ENCODE peak calls at places on chromosome 5, in seven cellular contexts. M, I, C, U, B, Y and A are unnamed samples. For H3K4me1, the result is how much of the 10 kb centered on the place peaks cover.

GRCh38 chr5:78985407-78986223 is 505 bp upstream of the ARSB start:
- DNase-seq in I (peak), M (peak), B (peak), Y (peak), U (peak), C (peak), A (peak)

GRCh38 chr5:100900796-100901731 is 2.0 kb downstream of the ST8SIA4 start:
- DNase-seq in U (peak), I (no peak), M (peak), Y (no peak), B (peak), C (peak), A (peak)

GRCh38 chr5:1297243-1297642 is 2.4 kb upstream of the TERT start:
- DNase-seq in M (no peak), C (no peak), Y (no peak), B (peak), I (no peak), U (peak), A (no peak)

GRCh38 chr5:154356256-154356655 is 89.5 kb upstream of the SAP30L start:
- DNase-seq in I (no peak), Y (no peak), C (no peak), M (no peak), U (no peak), B (no peak), A (no peak)

GRCh38 chr5:40736103-40736875 is 19.5 kb downstream of the TTC33 start:
- DNase-seq in I (no peak), Y (peak), U (no peak), B (no peak), M (no peak), C (no peak), A (no peak)

GRCh38 chr5:91359957-91360609 is 23.0 kb downstream of the ARRDC3 start:
- DNase-seq in M (no peak), C (no peak), U (no peak), Y (no peak), I (no peak), B (no peak), A (no peak)

GRCh38 chr5:33894566-33894965 is 2.8 kb upstream of the ADAMTS12 start:
- DNase-seq in C (no peak), U (no peak), B (no peak), I (no peak), Y (no peak), M (no peak), A (no peak)

GRCh38 chr5:32450952-32451351 is 6.4 kb upstream of the ZFR start:
- DNase-seq in C (no peak), U (no peak), Y (peak), M (no peak), I (no peak), B (no peak), A (no peak)

GRCh38 chr5:138276402-138277054 is 2.1 kb upstream of the GFRA3 start:
- DNase-seq in Y (no peak), U (no peak), I (no peak), M (no peak), C (peak), B (no peak), A (no peak)

GRCh38 chr5:73692166-73692640 is 66.2 kb downstream of the ARHGEF28 start:
- DNase-seq in Y (peak), I (no peak), C (no peak), U (no peak), M (no peak), B (no peak), A (no peak)

GRCh38 chr5:171614511-171614910 is 171.1 kb upstream of the SMIM23 start:
- DNase-seq in Y (no peak), B (no peak), I (no peak), C (no peak), M (no peak), U (no peak), A (no peak)

GRCh38 chr5:30749971-30750370 is 443.5 kb upstream of the CDH6 start:
- DNase-seq in I (no peak), U (no peak), B (no peak), M (no peak), C (no peak), Y (no peak), A (no peak)

GRCh38 chr5:13985736-13986418 is 41.4 kb upstream of the DNAH5 start:
- DNase-seq in B (no peak), C (no peak), M (no peak), Y (peak), I (no peak), U (no peak), A (no peak)

GRCh38 chr5:170302729-170303501 is 5.3 kb upstream of the LCP2 start:
- DNase-seq in U (peak), B (peak), M (peak), C (no peak), Y (no peak), I (peak), A (peak)

GRCh38 chr5:56637321-56637920 is 177.9 kb upstream of the MAP3K1 start:
- DNase-seq in M (no peak), I (no peak), B (no peak), C (no peak), Y (no peak), U (no peak), A (no peak)

GRCh38 chr5:150206076-150206779 is 16.4 kb downstream of the SLC6A7 start:
- DNase-seq in C (no peak), Y (no peak), U (no peak), B (no peak), I (no peak), M (no peak), A (no peak)

GRCh38 chr5:61626639-61627282 is 294.7 kb downstream of the ZSWIM6 start:
- DNase-seq in C (no peak), I (no peak), B (no peak), M (no peak), Y (no peak), U (no peak), A (no peak)

GRCh38 chr5:65562731-65563701 is at the start of the genes CENPK and PPWD1:
- DNase-seq in I (peak), M (peak), C (peak), B (peak), U (peak), Y (peak), A (peak)

GRCh38 chr5:169429044-169429443 is 128.1 kb upstream of the SLIT3 start:
- DNase-seq in I (no peak), U (no peak), Y (no peak), C (no peak), M (no peak), B (no peak), A (no peak)

GRCh38 chr5:2757563-2758311 is 6.3 kb upstream of the IRX2 start:
- DNase-seq in I (no peak), Y (no peak), M (no peak), U (no peak), C (no peak), B (no peak), A (no peak)

GRCh38 chr5:53095222-53095621 is 14.3 kb downstream of the MOCS2 start:
- DNase-seq in M (no peak), C (no peak), U (no peak), I (no peak), Y (no peak), B (no peak), A (no peak)

GRCh38 chr5:180689071-180689694 is 39.8 kb upstream of the FLT4 start:
- DNase-seq in I (no peak), Y (no peak), U (no peak), B (peak), C (no peak), M (no peak), A (no peak)

GRCh38 chr5:180684623-180685161 is 35.3 kb upstream of the FLT4 start:
- DNase-seq in U (no peak), B (no peak), M (no peak), Y (no peak), I (no peak), C (no peak), A (no peak)

GRCh38 chr5:180688326-180689070 is 39.1 kb upstream of the FLT4 start:
- DNase-seq in I (no peak), M (no peak), U (no peak), C (no peak), B (no peak), Y (no peak), A (no peak)

GRCh38 chr5:180682560-180682959 is 33.2 kb upstream of the FLT4 start:
- DNase-seq in Y (no peak), I (no peak), M (no peak), C (no peak), U (no peak), B (no peak), A (no peak)

DNA sequence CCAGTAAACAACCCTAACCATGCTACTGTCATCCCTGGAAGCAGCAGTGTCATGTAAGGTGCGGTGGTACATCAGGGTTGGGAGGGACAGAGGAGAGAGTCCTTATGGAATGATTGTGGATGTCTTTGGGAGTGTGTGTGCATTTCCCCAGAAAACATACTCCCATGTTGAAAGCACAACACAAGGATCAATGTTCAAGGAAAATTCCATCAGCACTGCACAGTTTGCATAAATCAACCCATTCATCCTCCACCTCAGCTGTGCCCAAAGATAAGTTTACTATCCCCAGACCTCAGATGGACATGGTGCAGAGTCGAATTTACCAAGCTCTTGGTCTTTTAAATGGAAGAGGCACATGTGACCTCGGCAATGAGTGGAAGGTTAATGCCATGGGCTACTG is 34.1 kb upstream of the FLT4 start:
- DNase-seq in U (no peak), I (no peak), B (no peak), M (no peak), C (no peak), Y (no peak), A (no peak)
- H3K4me1 ChIP-seq in U (under half), I (under half), B (under half), M (under half), C (under half), Y (under half), A (under half)

GRCh38 chr5:135377751-135378680 is 21.0 kb downstream of the MACROH2A1 start:
- DNase-seq in I (no peak), M (no peak), U (no peak), Y (no peak), B (no peak), C (no peak), A (no peak)
- H3K4me1 ChIP-seq in I (under half), M (under half), U (half or more), Y (under half), B (under half), C (under half), A (under half)

GRCh38 chr5:156391139-156391538 is 64.2 kb downstream of the SGCD start:
- DNase-seq in U (no peak), I (no peak), C (no peak), Y (no peak), B (no peak), M (no peak), A (no peak)

GRCh38 chr5:156393980-156394379 is 67.0 kb downstream of the SGCD start:
- DNase-seq in C (no peak), M (no peak), I (no peak), Y (no peak), U (no peak), B (no peak), A (no peak)

GRCh38 chr5:156396830-156397081 is 69.8 kb downstream of the SGCD start:
- DNase-seq in Y (no peak), I (no peak), B (no peak), M (no peak), C (no peak), U (no peak), A (no peak)

GRCh38 chr5:156396063-156396829 is 69.3 kb downstream of the SGCD start:
- DNase-seq in Y (no peak), C (no peak), U (no peak), M (no peak), B (no peak), I (no peak), A (no peak)

DNA sequence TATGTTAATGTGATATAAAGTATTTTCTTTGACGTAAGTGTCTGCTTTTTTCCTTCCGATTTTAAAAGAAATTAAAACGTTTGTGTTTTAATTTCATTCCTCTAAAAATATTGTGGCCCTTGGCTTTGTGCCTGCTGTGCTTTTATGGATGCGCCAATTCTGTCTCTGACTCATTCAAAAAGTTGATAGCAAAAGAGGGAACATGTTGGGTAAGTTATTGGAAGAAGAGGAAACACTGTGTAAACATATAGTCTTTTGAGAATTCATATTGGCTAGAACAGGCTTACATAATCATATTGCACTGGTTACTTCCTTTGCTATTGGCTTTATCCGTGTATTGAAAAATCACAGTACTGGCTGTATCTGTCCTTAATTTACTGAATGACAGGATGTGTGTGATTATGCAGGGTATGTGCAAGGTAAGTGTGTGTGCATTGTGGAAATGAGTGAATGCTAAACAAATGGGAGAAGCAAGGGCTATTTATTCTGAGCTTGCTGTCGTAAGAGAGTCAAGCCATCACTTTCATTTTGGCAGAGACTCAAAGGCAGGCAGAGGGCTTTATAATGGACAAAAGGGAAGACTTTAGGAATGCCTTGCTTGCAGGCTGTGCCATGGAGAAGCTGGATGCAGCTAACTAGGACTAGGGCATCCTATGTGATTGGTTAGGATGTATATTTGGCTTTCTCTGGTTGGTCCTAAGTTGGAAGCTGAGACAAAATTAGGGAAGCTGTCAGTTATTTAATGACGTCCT is 67.9 kb downstream of the SGCD start:
- DNase-seq in B (no peak), U (no peak), I (no peak), M (no peak), Y (no peak), C (no peak), A (no peak)
- H3K4me1 ChIP-seq in B (under half), U (under half), I (under half), M (under half), Y (under half), C (under half), A (under half)

DNA sequence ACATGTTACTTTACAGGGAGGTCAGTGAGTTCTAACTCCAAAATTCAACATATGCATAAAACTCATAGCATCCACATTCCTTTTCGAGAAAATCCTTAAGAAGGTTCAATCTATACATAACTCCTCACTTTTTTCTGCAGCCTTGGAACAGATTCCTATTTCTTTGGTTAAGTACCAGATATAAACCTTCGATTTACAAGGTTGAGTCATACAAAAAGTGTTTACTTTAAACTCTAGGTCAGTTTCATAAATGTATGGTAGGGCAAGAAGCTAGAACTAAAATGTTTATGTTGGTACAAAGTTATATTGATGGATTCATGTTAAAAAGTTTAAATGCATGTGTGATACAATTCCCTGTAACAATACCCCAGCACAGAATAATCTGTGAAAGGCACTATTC is 19.4 kb downstream of the CDKN2AIPNL start:
- DNase-seq in Y (no peak), U (no peak), I (no peak), M (no peak), B (no peak), C (no peak), A (no peak)
- H3K4me1 ChIP-seq in Y (under half), U (under half), I (under half), M (under half), B (under half), C (under half), A (under half)

GRCh38 chr5:147484708-147485020 is 25.2 kb downstream of the DPYSL3 start:
- DNase-seq in I (no peak), C (no peak), U (no peak), B (no peak), Y (no peak), M (no peak), A (no peak)
- H3K4me1 ChIP-seq in I (under half), C (under half), U (under half), B (under half), Y (under half), M (under half), A (under half)

DNA sequence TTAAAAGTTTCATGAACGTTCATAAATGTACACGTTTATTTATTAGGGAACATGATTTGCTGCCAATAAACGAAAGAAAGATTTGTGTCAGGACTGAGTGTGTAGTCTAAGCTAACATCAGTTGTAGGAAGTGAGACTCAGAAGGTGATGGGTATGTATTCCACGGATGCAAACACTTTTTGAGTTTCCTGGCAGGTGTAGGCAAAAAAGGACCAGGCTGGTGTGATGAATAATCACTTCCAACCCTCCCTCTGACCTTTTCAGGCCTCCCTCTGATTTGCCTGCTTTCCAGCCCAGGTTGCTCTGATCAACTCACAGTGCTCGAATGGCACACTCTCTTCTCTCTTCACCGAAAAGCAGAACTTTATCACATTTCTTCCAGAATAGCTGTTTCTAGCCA is 51.8 kb downstream of the BASP1 start:
- DNase-seq in B (no peak), Y (no peak), I (no peak), C (no peak), U (no peak), M (no peak), A (no peak)
- H3K4me1 ChIP-seq in B (under half), Y (half or more), I (under half), C (under half), U (under half), M (under half), A (under half)